ENCODE peak calls at places on chromosomes 4 and X, in five cellular contexts. One of them, this sample, is unnamed.

GRCh38 chr4:190014771-190015537 is 12.1 kb downstream of the FRG2 start:
- DNase-seq in fibroblast of pulmonary artery: no peak
- DNase-seq in BJ: no peak
- DNase-seq in HFFc6: no peak
- DNase-seq in dorsolateral prefrontal cortex: no peak
- DNase-seq in this sample: no peak

GRCh38 chr4:25144870-25145481 is 15.3 kb downstream of the SEPSECS start:
- DNase-seq in HFFc6: peak
- DNase-seq in BJ: no peak
- DNase-seq in fibroblast of pulmonary artery: peak
- DNase-seq in dorsolateral prefrontal cortex: no peak
- DNase-seq in this sample: no peak

GRCh38 chrX:115089419-115089818 is 72.0 kb upstream of the IL13RA2 start:
- DNase-seq in BJ: no peak
- DNase-seq in dorsolateral prefrontal cortex: no peak
- DNase-seq in HFFc6: no peak
- DNase-seq in fibroblast of pulmonary artery: no peak
- DNase-seq in this sample: no peak

GRCh38 chrX:111445485-111445884 is 33.5 kb upstream of the DCX start:
- DNase-seq in HFFc6: peak
- DNase-seq in BJ: no peak
- DNase-seq in fibroblast of pulmonary artery: peak
- DNase-seq in dorsolateral prefrontal cortex: no peak
- DNase-seq in this sample: no peak

GRCh38 chrX:123731987-123732678 is 719 bp downstream of the THOC2 start:
- DNase-seq in dorsolateral prefrontal cortex: no peak
- DNase-seq in BJ: no peak
- DNase-seq in HFFc6: no peak
- DNase-seq in fibroblast of pulmonary artery: no peak
- DNase-seq in this sample: peak

GRCh38 chr4:18390655-18391369 is 369.3 kb upstream of the LCORL start:
- DNase-seq in dorsolateral prefrontal cortex: no peak
- DNase-seq in BJ: no peak
- DNase-seq in fibroblast of pulmonary artery: no peak
- DNase-seq in HFFc6: no peak
- DNase-seq in this sample: no peak

GRCh38 chr4:22988526-22988925 is 295.8 kb downstream of the GBA3 start:
- DNase-seq in fibroblast of pulmonary artery: no peak
- DNase-seq in HFFc6: no peak
- DNase-seq in dorsolateral prefrontal cortex: no peak
- DNase-seq in BJ: no peak
- DNase-seq in this sample: no peak

GRCh38 chrX:53440631-53441517 is 6.7 kb upstream of the HSD17B10 start:
- DNase-seq in fibroblast of pulmonary artery: peak
- DNase-seq in BJ: no peak
- DNase-seq in dorsolateral prefrontal cortex: peak
- DNase-seq in HFFc6: peak
- DNase-seq in this sample: no peak

GRCh38 chrX:25531096-25531495 is 515.3 kb upstream of the ARX start:
- DNase-seq in dorsolateral prefrontal cortex: no peak
- DNase-seq in BJ: no peak
- DNase-seq in HFFc6: no peak
- DNase-seq in fibroblast of pulmonary artery: peak
- DNase-seq in this sample: no peak

GRCh38 chrX:96684339-96685204 is at the start of gene DIAPH2:
- DNase-seq in HFFc6: peak
- DNase-seq in fibroblast of pulmonary artery: peak
- DNase-seq in dorsolateral prefrontal cortex: peak
- DNase-seq in BJ: peak
- DNase-seq in this sample: peak

GRCh38 chrX:155966876-155967275 is 30.6 kb upstream of the IL9R start:
- DNase-seq in BJ: peak
- DNase-seq in HFFc6: peak
- DNase-seq in fibroblast of pulmonary artery: peak
- DNase-seq in dorsolateral prefrontal cortex: no peak
- DNase-seq in this sample: no peak

GRCh38 chr4:151604238-151604637 is 156.6 kb downstream of the GATB start:
- DNase-seq in HFFc6: peak
- DNase-seq in dorsolateral prefrontal cortex: no peak
- DNase-seq in BJ: no peak
- DNase-seq in fibroblast of pulmonary artery: peak
- DNase-seq in this sample: no peak

GRCh38 chr4:3073158-3074077 is 920 bp downstream of the HTT-AS start:
- DNase-seq in fibroblast of pulmonary artery: no peak
- DNase-seq in HFFc6: no peak
- DNase-seq in BJ: no peak
- DNase-seq in dorsolateral prefrontal cortex: no peak
- DNase-seq in this sample: peak

GRCh38 chr4:56575820-56576429 is 70.3 kb downstream of the ARL9 start:
- DNase-seq in dorsolateral prefrontal cortex: no peak
- DNase-seq in fibroblast of pulmonary artery: peak
- DNase-seq in HFFc6: peak
- DNase-seq in BJ: peak
- DNase-seq in this sample: no peak

GRCh38 chr4:16090306-16090705 is 6.5 kb upstream of the PROM1 start:
- DNase-seq in HFFc6: no peak
- DNase-seq in dorsolateral prefrontal cortex: no peak
- DNase-seq in fibroblast of pulmonary artery: no peak
- DNase-seq in BJ: no peak
- DNase-seq in this sample: no peak

GRCh38 chr4:176735300-176735699 is 57.4 kb downstream of the VEGFC start:
- DNase-seq in fibroblast of pulmonary artery: peak
- DNase-seq in BJ: no peak
- DNase-seq in HFFc6: peak
- DNase-seq in dorsolateral prefrontal cortex: no peak
- DNase-seq in this sample: no peak

DNA sequence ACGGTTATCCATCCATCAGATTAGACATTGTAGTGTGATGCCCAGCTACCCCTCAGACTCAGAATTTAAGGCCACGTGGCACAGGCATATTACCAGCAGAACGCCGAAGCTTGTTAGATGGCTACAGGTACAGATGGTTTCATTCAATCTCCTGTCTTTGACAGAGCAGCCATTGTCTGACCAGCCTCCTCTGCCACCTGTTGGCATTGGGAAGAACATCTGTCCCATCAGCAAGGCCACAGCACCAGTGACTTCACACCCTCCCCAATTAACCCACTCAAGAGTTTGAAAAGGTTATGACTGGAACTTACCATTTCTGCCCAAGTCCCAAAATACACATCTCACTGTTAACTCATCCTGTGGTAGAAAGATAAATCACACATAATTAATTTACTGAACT is 22.0 kb upstream of the PHKA2 start:
- DNase-seq in BJ: no peak
- DNase-seq in HFFc6: no peak
- DNase-seq in fibroblast of pulmonary artery: no peak
- DNase-seq in dorsolateral prefrontal cortex: no peak
- DNase-seq in this sample: no peak
- TF ChIP-seq CTCF in BJ: no peak
- TF ChIP-seq CTCF in HFFc6: peak
- TF ChIP-seq CTCF in fibroblast of pulmonary artery: no peak
- TF ChIP-seq CTCF in dorsolateral prefrontal cortex: no peak
- TF ChIP-seq CTCF in this sample: no peak

DNA sequence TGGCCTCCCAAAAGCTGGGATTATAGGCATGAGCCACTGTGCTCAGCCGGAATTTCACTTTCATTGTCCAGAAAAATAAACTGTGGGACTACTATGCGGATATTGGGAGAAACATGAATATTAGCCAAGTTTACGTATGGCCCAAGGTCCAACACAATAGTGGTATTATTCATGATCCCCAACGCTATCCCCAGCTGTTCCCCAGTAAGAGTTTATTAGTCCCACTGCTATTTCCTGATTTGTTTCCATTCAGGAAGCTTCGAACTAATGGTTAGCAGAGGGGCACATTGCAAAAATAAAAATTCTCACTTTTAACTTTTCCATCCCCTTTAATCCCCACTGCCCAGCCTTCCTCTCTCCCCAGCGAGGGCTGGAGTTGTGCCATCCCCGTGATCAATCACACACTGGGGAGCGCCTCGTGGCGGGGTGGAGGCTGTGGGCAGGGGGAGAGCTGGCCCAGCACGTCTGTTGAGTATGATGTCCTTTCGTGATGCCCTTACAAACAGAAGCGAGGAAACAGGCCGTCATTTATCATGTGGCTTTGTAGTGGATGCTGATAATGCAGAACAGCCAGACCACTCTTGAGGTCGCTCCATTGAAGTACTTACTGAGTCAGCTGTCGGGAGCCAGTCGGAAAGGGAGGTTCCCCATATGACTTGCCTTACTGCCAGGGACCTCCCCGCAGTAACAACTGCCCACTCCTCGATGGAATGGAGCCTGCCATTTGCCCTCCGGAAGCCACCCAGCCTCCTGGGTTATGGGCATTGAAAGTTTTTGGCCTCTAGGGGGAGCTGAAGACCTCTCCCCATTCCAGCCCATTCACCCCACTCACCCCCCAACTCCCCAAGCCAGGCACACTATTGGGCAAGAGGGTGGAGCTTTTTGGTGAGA is 117.0 kb downstream of the KDR start:
- DNase-seq in dorsolateral prefrontal cortex: no peak
- DNase-seq in BJ: no peak
- DNase-seq in fibroblast of pulmonary artery: peak
- DNase-seq in HFFc6: no peak
- DNase-seq in this sample: no peak
- TF ChIP-seq CTCF in dorsolateral prefrontal cortex: no peak
- TF ChIP-seq CTCF in BJ: peak
- TF ChIP-seq CTCF in fibroblast of pulmonary artery: peak
- TF ChIP-seq CTCF in HFFc6: peak
- TF ChIP-seq CTCF in this sample: peak

GRCh38 chrX:23908219-23909003 is 605 bp downstream of the CXorf58 start:
- DNase-seq in HFFc6: no peak
- DNase-seq in dorsolateral prefrontal cortex: no peak
- DNase-seq in fibroblast of pulmonary artery: no peak
- DNase-seq in BJ: no peak
- DNase-seq in this sample: no peak
- TF ChIP-seq CTCF in HFFc6: peak
- TF ChIP-seq CTCF in dorsolateral prefrontal cortex: no peak
- TF ChIP-seq CTCF in fibroblast of pulmonary artery: peak
- TF ChIP-seq CTCF in BJ: peak
- TF ChIP-seq CTCF in this sample: peak

GRCh38 chrX:10212395-10212794 is 55.6 kb downstream of the CLCN4 start:
- DNase-seq in dorsolateral prefrontal cortex: no peak
- DNase-seq in HFFc6: no peak
- DNase-seq in fibroblast of pulmonary artery: no peak
- DNase-seq in BJ: no peak
- DNase-seq in this sample: no peak

GRCh38 chrX:10221651-10222050 is 64.9 kb downstream of the CLCN4 start:
- DNase-seq in dorsolateral prefrontal cortex: no peak
- DNase-seq in fibroblast of pulmonary artery: no peak
- DNase-seq in BJ: no peak
- DNase-seq in HFFc6: no peak
- DNase-seq in this sample: no peak

GRCh38 chrX:10216208-10216607 is 59.4 kb downstream of the CLCN4 start:
- DNase-seq in dorsolateral prefrontal cortex: no peak
- DNase-seq in fibroblast of pulmonary artery: no peak
- DNase-seq in HFFc6: no peak
- DNase-seq in BJ: no peak
- DNase-seq in this sample: no peak

GRCh38 chrX:10213716-10214115 is 56.9 kb downstream of the CLCN4 start:
- DNase-seq in fibroblast of pulmonary artery: no peak
- DNase-seq in dorsolateral prefrontal cortex: no peak
- DNase-seq in BJ: no peak
- DNase-seq in HFFc6: no peak
- DNase-seq in this sample: no peak

DNA sequence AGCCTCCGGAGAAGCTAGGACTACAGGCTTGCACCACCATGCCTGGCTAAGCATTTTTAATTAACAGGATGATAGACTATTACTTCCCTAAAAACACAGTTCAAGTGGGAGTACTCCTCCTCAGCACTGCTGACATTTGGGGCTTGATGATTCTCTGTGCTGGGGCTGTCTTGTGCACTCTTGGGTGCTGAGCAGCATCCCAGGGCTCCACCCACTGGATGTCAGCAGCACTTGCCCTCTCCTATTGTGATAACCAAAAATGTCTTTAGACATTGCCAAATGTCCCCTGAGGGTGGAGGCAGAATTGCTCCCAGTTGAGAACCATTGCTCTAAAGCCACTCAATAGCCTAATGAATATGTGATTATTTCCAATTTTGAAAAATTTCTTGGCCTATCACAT is 60.4 kb downstream of the CLCN4 start:
- DNase-seq in HFFc6: no peak
- DNase-seq in BJ: no peak
- DNase-seq in fibroblast of pulmonary artery: no peak
- DNase-seq in dorsolateral prefrontal cortex: no peak
- DNase-seq in this sample: no peak
- TF ChIP-seq CTCF in HFFc6: no peak
- TF ChIP-seq CTCF in BJ: no peak
- TF ChIP-seq CTCF in fibroblast of pulmonary artery: no peak
- TF ChIP-seq CTCF in dorsolateral prefrontal cortex: no peak
- TF ChIP-seq CTCF in this sample: no peak

GRCh38 chr4:183600189-183600685 is 58.7 kb downstream of the RWDD4 start:
- DNase-seq in dorsolateral prefrontal cortex: no peak
- DNase-seq in BJ: no peak
- DNase-seq in HFFc6: no peak
- DNase-seq in fibroblast of pulmonary artery: peak
- DNase-seq in this sample: no peak
- TF ChIP-seq CTCF in dorsolateral prefrontal cortex: no peak
- TF ChIP-seq CTCF in BJ: peak
- TF ChIP-seq CTCF in HFFc6: peak
- TF ChIP-seq CTCF in fibroblast of pulmonary artery: peak
- TF ChIP-seq CTCF in this sample: no peak